ENCODE peak calls at places on chromosome 9, in ten cellular contexts. X is tibial artery, R is astrocyte of the spinal cord, M is GM10248, A is IMR-90, P is mammary epithelial cell, L is GM23338, I is body of pancreas, F is ascending aorta, D is HFF-Myc. N is an unnamed sample.

GRCh38 chr9:14096182-14096922 is 217.6 kb downstream of the NFIB start:
- DNase-seq in X (no peak), R (peak), M (no peak), A (peak), P (peak), L (peak), I (peak), F (no peak), D (no peak), N (no peak)

GRCh38 chr9:111897831-111898144 is 1.2 kb downstream of the UGCG start:
- DNase-seq in X (no peak), R (peak), M (peak), A (no peak), P (no peak), L (no peak), I (no peak), F (no peak), D (no peak), N (no peak)

GRCh38 chr9:99211746-99212145 is 10.0 kb downstream of the ALG2 start:
- DNase-seq in X (no peak), R (no peak), M (no peak), A (no peak), P (no peak), L (peak), I (no peak), F (no peak), D (no peak), N (no peak)

GRCh38 chr9:135326141-135326540 is 153.4 kb upstream of the PPP1R26 start:
- DNase-seq in X (no peak), R (no peak), M (no peak), A (no peak), P (no peak), L (no peak), I (no peak), F (no peak), D (no peak), N (no peak)

GRCh38 chr9:105244996-105245719 is 707 bp downstream of the SLC44A1 start:
- DNase-seq in X (peak), R (no peak), M (peak), A (no peak), P (peak), L (peak), I (peak), F (peak), D (no peak), N (peak)

GRCh38 chr9:20048985-20049384 is 260.1 kb upstream of the SLC24A2 start:
- DNase-seq in X (no peak), R (no peak), M (no peak), A (no peak), P (no peak), L (no peak), I (no peak), F (no peak), D (no peak), N (no peak)

GRCh38 chr9:130672933-130673615 is 8.7 kb downstream of the PRDM12 start:
- DNase-seq in X (no peak), R (no peak), M (no peak), A (no peak), P (no peak), L (no peak), I (no peak), F (no peak), D (no peak), N (no peak)

GRCh38 chr9:129278391-129279237 is 100.6 kb upstream of the IER5L start:
- DNase-seq in X (peak), R (peak), M (no peak), A (no peak), P (peak), L (peak), I (peak), F (no peak), D (no peak), N (no peak)

GRCh38 chr9:129863059-129863690 is 27.9 kb downstream of the USP20 start:
- DNase-seq in X (no peak), R (peak), M (no peak), A (peak), P (peak), L (no peak), I (no peak), F (no peak), D (no peak), N (peak)

DNA sequence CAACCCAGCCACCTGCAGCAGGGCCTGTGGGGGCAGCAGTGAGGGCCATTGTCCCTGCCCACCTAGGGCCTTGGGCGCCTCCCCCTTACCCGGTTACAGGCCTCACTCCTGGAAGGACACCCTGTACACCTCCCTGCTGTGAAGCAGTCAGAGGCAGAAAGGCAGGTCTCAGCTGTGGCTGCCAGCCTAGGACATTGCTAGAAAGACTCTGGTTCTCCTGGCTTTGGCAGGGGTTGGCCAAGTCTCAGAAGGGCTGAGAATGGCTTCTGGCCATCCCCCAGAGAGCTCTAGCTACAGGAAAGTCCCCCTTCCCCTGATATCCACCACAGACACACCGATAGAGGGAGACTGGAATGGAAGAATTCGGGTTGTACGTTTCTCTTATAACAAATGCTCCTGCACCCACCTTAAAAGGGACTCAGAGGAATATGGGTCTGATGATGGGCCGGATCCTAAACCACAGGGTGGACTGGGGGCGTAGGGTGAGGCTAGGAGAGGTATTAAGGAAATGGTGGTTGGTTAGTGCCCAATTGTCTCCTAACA is 2.4 kb downstream of the DNAJB5 start:
- DNase-seq in X (peak), R (peak), M (no peak), A (no peak), P (no peak), L (peak), I (peak), F (peak), D (no peak), N (peak)
- TF ChIP-seq CTCF in X (no peak), R (peak), M (peak), A (no peak), P (peak), L (peak), I (no peak), F (peak), D (no peak), N (no peak)

DNA sequence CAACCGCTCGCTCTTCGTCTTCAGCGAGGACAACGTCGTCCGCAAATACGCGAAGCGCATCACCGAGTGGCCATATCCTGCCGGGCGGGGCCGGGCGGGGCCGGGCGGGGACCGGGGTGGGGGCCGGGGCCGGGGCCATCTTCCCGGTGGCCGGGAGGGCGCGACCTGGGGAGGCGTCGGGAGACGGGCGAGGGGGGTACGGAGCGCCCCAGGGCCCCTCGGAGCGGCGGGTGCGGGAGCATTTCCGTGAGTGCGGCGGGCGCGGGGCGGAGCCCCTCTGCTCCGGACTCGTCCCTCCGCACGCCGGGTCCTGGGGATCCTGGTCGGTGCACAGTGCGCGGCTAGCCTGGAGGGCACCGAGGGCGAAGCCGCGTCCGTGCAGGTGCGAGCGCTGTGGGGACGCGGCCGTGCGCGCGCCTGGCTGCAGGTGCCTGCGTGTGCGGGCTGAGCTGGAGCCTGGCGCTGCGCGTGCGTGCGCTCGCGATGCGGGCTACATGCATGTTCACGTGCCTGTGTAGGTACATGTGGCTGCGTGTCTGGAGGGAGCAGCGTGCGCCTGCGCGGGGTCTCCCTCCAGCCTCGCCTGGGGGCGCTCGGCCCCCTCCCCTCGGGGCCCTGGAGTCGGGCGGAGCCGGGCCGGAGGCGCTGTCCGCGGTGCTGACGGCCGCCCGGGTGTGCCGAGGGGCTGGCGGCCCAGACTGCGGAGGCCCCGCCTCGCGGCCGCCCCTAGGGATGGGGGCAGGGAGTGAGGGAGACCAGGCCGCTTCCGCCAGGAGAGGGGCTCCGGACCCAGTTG is 762 bp downstream of the CACNA1B start:
- DNase-seq in X (no peak), R (peak), M (peak), A (no peak), P (peak), L (peak), I (peak), F (no peak), D (no peak), N (peak)
- TF ChIP-seq CTCF in X (no peak), R (no peak), M (no peak), A (no peak), P (no peak), L (peak), I (no peak), F (no peak), D (no peak), N (no peak)

DNA sequence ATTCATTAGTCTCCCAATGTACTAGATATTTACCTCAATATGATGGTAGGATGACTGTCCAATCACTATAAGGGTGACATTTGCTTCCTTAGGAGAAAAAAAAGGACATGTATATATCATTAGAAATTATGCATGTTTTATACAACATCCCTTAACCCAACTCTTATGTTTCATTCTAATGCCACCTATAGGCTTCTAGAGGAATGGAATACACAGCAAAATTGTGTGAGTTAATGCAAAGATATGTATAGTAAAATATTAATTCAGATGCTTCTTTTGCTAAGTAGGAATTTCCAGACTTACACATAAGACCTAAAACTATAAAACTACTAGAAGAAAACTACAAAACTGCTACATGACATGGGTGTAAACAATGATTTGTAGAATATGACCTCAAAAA is 3.5 kb downstream of the PRXL2C start:
- DNase-seq in X (no peak), R (peak), M (no peak), A (peak), P (no peak), L (peak), I (no peak), F (no peak), D (no peak), N (no peak)
- TF ChIP-seq CTCF in X (no peak), R (peak), M (peak), A (peak), P (peak), L (no peak), I (no peak), F (no peak), D (peak), N (peak)

GRCh38 chr9:134217431-134218210 is 53.3 kb upstream of the RNU6ATAC start:
- DNase-seq in X (no peak), R (no peak), M (no peak), A (no peak), P (no peak), L (peak), I (no peak), F (no peak), D (no peak), N (peak)
- TF ChIP-seq CTCF in X (no peak), R (peak), M (peak), A (peak), P (no peak), L (peak), I (no peak), F (no peak), D (peak), N (peak)

GRCh38 chr9:96413312-96414221 is 4.6 kb downstream of the ZNF367 start:
- DNase-seq in X (no peak), R (no peak), M (peak), A (no peak), P (no peak), L (no peak), I (no peak), F (no peak), D (no peak), N (no peak)
- TF ChIP-seq CTCF in X (no peak), R (no peak), M (no peak), A (no peak), P (no peak), L (no peak), I (no peak), F (no peak), D (no peak), N (no peak)

DNA sequence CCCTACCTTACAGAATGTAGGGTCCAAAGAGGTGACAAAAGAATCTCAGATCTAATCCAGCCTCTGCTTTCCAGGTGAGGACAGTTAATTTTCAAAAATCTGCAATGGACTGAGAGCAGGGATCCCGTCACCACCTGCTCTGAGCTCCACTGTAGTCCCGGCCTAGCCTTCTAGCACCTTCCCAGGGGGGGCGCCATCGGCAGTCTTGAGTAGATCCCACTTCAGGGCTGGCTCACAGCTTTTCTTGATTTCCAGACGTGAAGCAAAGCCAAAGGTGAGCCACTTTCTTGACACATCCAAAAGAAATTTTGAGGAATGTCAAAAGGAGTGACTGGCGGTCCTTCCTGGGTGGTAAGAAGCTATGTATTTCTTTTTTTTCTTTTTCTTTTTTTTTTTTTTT is 114.1 kb downstream of the SYK start:
- DNase-seq in X (no peak), R (peak), M (no peak), A (peak), P (peak), L (peak), I (peak), F (no peak), D (no peak), N (peak)
- TF ChIP-seq CTCF in X (no peak), R (peak), M (peak), A (peak), P (peak), L (peak), I (no peak), F (no peak), D (peak), N (no peak)

GRCh38 chr9:92455217-92455616 is 27.1 kb downstream of the ASPN start:
- DNase-seq in X (no peak), R (no peak), M (no peak), A (no peak), P (no peak), L (peak), I (no peak), F (no peak), D (no peak), N (peak)
- TF ChIP-seq CTCF in X (no peak), R (peak), M (peak), A (no peak), P (peak), L (peak), I (no peak), F (no peak), D (peak), N (peak)

GRCh38 chr9:35035851-35036701 is 36.3 kb downstream of the VCP start:
- DNase-seq in X (no peak), R (no peak), M (peak), A (peak), P (no peak), L (peak), I (no peak), F (no peak), D (peak), N (peak)
- TF ChIP-seq CTCF in X (no peak), R (no peak), M (no peak), A (no peak), P (no peak), L (peak), I (no peak), F (no peak), D (no peak), N (no peak)

GRCh38 chr9:134128727-134129679 is 6.9 kb upstream of the WDR5 start:
- DNase-seq in X (no peak), R (no peak), M (no peak), A (no peak), P (no peak), L (no peak), I (no peak), F (no peak), D (no peak), N (no peak)
- TF ChIP-seq CTCF in X (no peak), R (no peak), M (no peak), A (no peak), P (no peak), L (no peak), I (no peak), F (no peak), D (no peak), N (no peak)

GRCh38 chr9:127865645-127866464 is 11.4 kb upstream of the ENG start:
- DNase-seq in X (no peak), R (no peak), M (no peak), A (no peak), P (no peak), L (no peak), I (no peak), F (no peak), D (no peak), N (peak)
- TF ChIP-seq CTCF in X (no peak), R (no peak), M (no peak), A (no peak), P (no peak), L (peak), I (no peak), F (no peak), D (no peak), N (no peak)